ENCODE peak calls at places on chromosomes 12 and 14, in nine cellular contexts. B is NCI-H774; L is caudate nucleus; Q is LoVo; Z is testis; J is stimulated activated CD8-positive, alpha-beta memory T cell treated with anti-CD3 and anti-CD28 coated beads, Interleukin-4, amount 100 ng/mL, for 24 hours; G is choroid plexus epithelial cell; X is substantia nigra; O is psoas muscle. C is an unnamed sample.

GRCh38 chr14:93906341-93907329 is 20.5 kb upstream of the FAM181A start:
- DNase-seq in B (peak), L (peak), Q (peak), Z (peak), J (peak), G (peak), X (no peak), O (no peak), C (peak)

GRCh38 chr14:74531467-74531866 is 37.9 kb downstream of the ISCA2 start:
- DNase-seq in B (no peak), L (no peak), Q (no peak), Z (no peak), J (no peak), G (peak), X (no peak), O (no peak), C (peak)

GRCh38 chr12:124518051-124518932 is 49.1 kb downstream of the NCOR2 start:
- DNase-seq in B (peak), L (peak), Q (peak), Z (peak), J (no peak), G (peak), X (peak), O (peak), C (peak)

GRCh38 chr12:105025890-105026289 is 39.8 kb downstream of the NOPCHAP1 start:
- DNase-seq in B (no peak), L (peak), Q (no peak), Z (peak), J (no peak), G (peak), X (no peak), O (peak), C (no peak)

GRCh38 chr12:121296618-121297476 is at the start of gene CAMKK2:
- DNase-seq in B (peak), L (peak), Q (peak), Z (peak), J (peak), G (peak), X (peak), O (peak), C (peak)

GRCh38 chr14:104795468-104795780 is at the start of gene AKT1:
- DNase-seq in B (no peak), L (no peak), Q (no peak), Z (no peak), J (no peak), G (no peak), X (no peak), O (no peak), C (no peak)

GRCh38 chr14:25833341-25834121 is 764.3 kb downstream of the NOVA1 start:
- DNase-seq in B (peak), L (peak), Q (peak), Z (peak), J (no peak), G (peak), X (peak), O (no peak), C (peak)

GRCh38 chr14:100336618-100337530 is 13.7 kb downstream of the SLC25A47 start:
- DNase-seq in B (no peak), L (no peak), Q (no peak), Z (peak), J (no peak), G (no peak), X (no peak), O (no peak), C (no peak)

GRCh38 chr12:110073049-110073831 is 24.9 kb upstream of the C12orf76 start:
- DNase-seq in B (peak), L (peak), Q (no peak), Z (peak), J (no peak), G (no peak), X (peak), O (peak), C (no peak)